ENCODE peak calls at places on chromosomes 12 and 14, in six cellular contexts. R is CD14-positive monocyte, N is PC-3, K is transverse colon, P is GM12865, J is Calu3. Y is an unnamed sample.
A peak's percentile ranks its signal among the peaks of the same experiment; 100 is the strongest.

GRCh38 chr12:6688543-6688999 is 604 bp downstream of the ZNF384 start:
- DNase-seq in R (no peak), N (no peak), K (peak; percentile 71), P (peak; percentile 65), J (peak; percentile 30), Y (peak; percentile 35)

GRCh38 chr12:82810568-82810967 is 123.9 kb downstream of the TMTC2 start:
- DNase-seq in R (no peak), N (no peak), K (no peak), P (no peak), J (no peak), Y (no peak)

GRCh38 chr14:85519661-85520305 is 10.2 kb upstream of the FLRT2 start:
- DNase-seq in R (no peak), N (no peak), K (no peak), P (no peak), J (no peak), Y (no peak)

GRCh38 chr12:2510066-2510465 is 284.7 kb upstream of the FKBP4 start:
- DNase-seq in R (no peak), N (no peak), K (no peak), P (no peak), J (no peak), Y (no peak)

GRCh38 chr12:90152897-90153624 is 444.4 kb upstream of the ATP2B1 start:
- DNase-seq in R (no peak), N (peak; percentile 64), K (no peak), P (peak; percentile 15), J (no peak), Y (no peak)

GRCh38 chr12:55372521-55372920 is 9.7 kb downstream of the OR6C75 start:
- DNase-seq in R (no peak), N (no peak), K (no peak), P (no peak), J (no peak), Y (no peak)

GRCh38 chr14:57559561-57559960 is 65.9 kb upstream of the CCDC198 start:
- DNase-seq in R (no peak), N (no peak), K (no peak), P (no peak), J (no peak), Y (no peak)

GRCh38 chr14:103546651-103547454 is 15.6 kb downstream of the BAG5 start:
- DNase-seq in R (peak; percentile 69), N (peak; percentile 76), K (peak; percentile 79), P (peak; percentile 78), J (peak; percentile 86), Y (peak; percentile 69)

GRCh38 chr12:82474798-82475184 is 116.5 kb downstream of the METTL25 start:
- DNase-seq in R (no peak), N (peak; percentile 63), K (no peak), P (no peak), J (no peak), Y (no peak)

GRCh38 chr12:126685636-126686035 is 1581.3 kb upstream of the TMEM132C start:
- DNase-seq in R (no peak), N (no peak), K (no peak), P (no peak), J (no peak), Y (no peak)

GRCh38 chr14:50544911-50545310 is 12.5 kb upstream of the MAP4K5 start:
- DNase-seq in R (no peak), N (no peak), K (no peak), P (no peak), J (no peak), Y (no peak)

GRCh38 chr14:65901595-65901994 is 489.1 kb downstream of the FUT8 start:
- DNase-seq in R (no peak), N (no peak), K (no peak), P (no peak), J (no peak), Y (no peak)

GRCh38 chr14:39229222-39229543 is 4.5 kb upstream of the MIA2 start:
- DNase-seq in R (no peak), N (no peak), K (no peak), P (peak; percentile 67), J (no peak), Y (no peak)

GRCh38 chr14:29643415-29644206 is 284.0 kb downstream of the PRKD1 start:
- DNase-seq in R (no peak), N (no peak), K (no peak), P (no peak), J (no peak), Y (no peak)

GRCh38 chr14:54424479-54424901 is 16.7 kb downstream of the CNIH1 start:
- DNase-seq in R (no peak), N (no peak), K (no peak), P (no peak), J (no peak), Y (no peak)

GRCh38 chr12:121003650-121004049 is 12.6 kb downstream of the C12orf43 start:
- DNase-seq in R (no peak), N (no peak), K (peak; percentile 57), P (no peak), J (peak; percentile 54), Y (no peak)

GRCh38 chr12:122859303-122860051 is 24.2 kb downstream of the HIP1R start:
- DNase-seq in R (no peak), N (no peak), K (no peak), P (no peak), J (no peak), Y (no peak)

GRCh38 chr12:53179694-53180269 is 740 bp upstream of the ZNF740 start:
- DNase-seq in R (no peak), N (peak; percentile 29), K (peak; percentile 45), P (no peak), J (no peak), Y (no peak)

GRCh38 chr12:2075558-2076195 is 22.9 kb downstream of the CACNA1C start:
- DNase-seq in R (no peak), N (no peak), K (no peak), P (no peak), J (no peak), Y (peak; percentile 72)

GRCh38 chr12:124455336-124455735 is 112.1 kb downstream of the NCOR2 start:
- DNase-seq in R (no peak), N (no peak), K (no peak), P (no peak), J (no peak), Y (no peak)

GRCh38 chr14:36070056-36071043 is 106.2 kb downstream of the PTCSC3 start:
- DNase-seq in R (no peak), N (peak; percentile 82), K (peak; percentile 54), P (peak; percentile 75), J (peak; percentile 78), Y (peak; percentile 77)

GRCh38 chr12:102690267-102690666 is 209.9 kb upstream of the IGF1 start:
- DNase-seq in R (no peak), N (no peak), K (no peak), P (no peak), J (peak; percentile 53), Y (no peak)

GRCh38 chr14:73771848-73772705 is 57.9 kb upstream of the PNMA1 start:
- DNase-seq in R (no peak), N (peak; percentile 2), K (peak; percentile 84), P (peak; percentile 95), J (peak; percentile 80), Y (peak; percentile 82)

GRCh38 chr14:73774244-73774575 is 60.0 kb upstream of the PNMA1 start:
- DNase-seq in R (no peak), N (no peak), K (no peak), P (peak; percentile 66), J (no peak), Y (no peak)

GRCh38 chr14:73768107-73768506 is 53.9 kb upstream of the PNMA1 start:
- DNase-seq in R (no peak), N (no peak), K (no peak), P (no peak), J (no peak), Y (no peak)

GRCh38 chr14:73773441-73774243 is 59.5 kb upstream of the PNMA1 start:
- DNase-seq in R (no peak), N (no peak), K (no peak), P (peak; percentile 24), J (no peak), Y (no peak)

DNA sequence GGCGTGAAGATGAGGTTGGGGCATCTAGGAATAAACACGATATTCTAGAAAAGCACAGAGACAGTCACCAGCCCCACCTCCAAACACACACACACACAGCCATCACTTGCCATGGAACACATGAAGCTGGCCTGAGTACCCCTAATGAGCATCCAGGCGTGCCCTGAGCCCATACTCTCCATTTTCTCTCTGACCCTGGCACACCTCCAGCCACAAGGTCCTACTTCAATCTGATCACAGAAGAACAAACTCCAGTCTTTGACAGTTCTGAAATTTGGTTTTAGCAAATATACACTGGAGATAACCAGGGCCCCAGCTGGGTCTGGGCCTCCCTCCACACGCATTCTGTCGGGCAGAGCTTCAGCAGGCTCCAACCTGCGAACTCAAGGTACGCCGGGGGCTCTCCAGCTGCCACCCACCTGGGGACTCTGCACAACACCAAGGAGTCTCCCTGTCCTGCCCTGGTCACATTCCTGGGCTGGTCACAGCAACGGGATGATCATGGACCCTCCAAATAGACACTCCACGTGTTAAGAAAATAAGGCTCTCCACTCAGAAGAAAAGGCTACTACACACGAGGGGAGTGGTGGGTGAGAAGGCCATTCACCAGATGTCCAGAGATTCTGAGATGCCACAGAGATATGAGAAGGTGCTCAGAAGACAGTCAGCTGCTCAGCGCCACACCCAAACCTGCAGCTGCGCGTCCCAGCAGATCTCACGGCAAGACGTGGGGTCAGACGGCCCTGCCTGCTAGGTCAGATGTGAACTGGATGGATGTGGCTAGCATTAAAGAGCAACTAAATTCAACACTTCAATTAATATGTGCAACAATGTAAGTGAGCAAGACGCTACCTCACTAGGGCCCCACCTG is 57.0 kb upstream of the PNMA1 start:
- DNase-seq in R (no peak), N (peak; percentile 0), K (no peak), P (no peak), J (no peak), Y (no peak)
- TF ChIP-seq CTCF in R (no peak), N (no peak), K (no peak), P (no peak), J (no peak), Y (no peak)

DNA sequence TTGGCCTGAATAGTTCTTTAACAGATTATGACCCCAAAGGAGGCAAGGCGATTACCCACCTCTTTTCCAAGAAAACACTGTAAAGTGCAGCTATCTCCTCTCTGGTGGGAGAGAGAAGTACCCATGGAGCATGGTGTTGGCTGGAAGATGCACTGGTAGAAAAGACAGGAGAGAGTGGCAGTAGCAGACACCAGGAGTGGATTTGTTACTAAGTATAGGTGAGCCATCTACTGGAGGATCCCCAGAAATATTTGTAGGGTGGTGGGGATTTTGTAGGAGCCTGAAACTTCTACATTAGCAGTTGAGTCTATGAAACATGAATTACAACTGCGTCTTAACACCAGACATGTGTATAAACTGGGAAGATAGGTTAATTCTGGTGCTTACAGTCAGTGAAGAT is 148.0 kb downstream of the SLC38A4 start:
- DNase-seq in R (no peak), N (peak; percentile 68), K (no peak), P (no peak), J (no peak), Y (peak; percentile 35)
- TF ChIP-seq CTCF in R (no peak), N (peak; percentile 66), K (no peak), P (no peak), J (no peak), Y (peak; percentile 38)

GRCh38 chr12:79512068-79512467 is 178.7 kb downstream of the PAWR start:
- DNase-seq in R (no peak), N (peak; percentile 38), K (no peak), P (no peak), J (no peak), Y (no peak)
- TF ChIP-seq CTCF in R (no peak), N (peak; percentile 60), K (no peak), P (no peak), J (no peak), Y (no peak)

DNA sequence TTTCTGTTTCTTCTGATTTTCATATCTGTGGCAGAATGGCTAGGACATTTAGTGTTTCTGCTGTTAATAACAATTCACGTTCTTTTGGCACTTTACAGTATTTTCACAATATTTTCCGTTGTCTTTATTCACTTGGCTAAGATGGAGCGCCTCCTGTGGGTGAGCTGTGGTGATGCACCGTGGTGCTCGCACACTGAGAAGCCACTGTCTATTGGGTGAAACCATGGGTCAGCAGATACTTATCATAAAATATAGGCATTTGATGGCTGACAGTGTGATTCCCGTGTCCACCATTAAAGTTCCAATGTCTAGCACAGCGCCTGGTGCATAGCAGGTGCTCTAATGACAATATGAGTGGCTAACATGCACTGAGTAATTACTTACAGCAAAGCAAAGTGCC is 141.8 kb downstream of the VRK1 start:
- DNase-seq in R (no peak), N (no peak), K (no peak), P (peak; percentile 43), J (no peak), Y (no peak)
- TF ChIP-seq CTCF in R (peak; percentile 60), N (peak; percentile 56), K (no peak), P (peak; percentile 58), J (peak; percentile 31), Y (no peak)